ENCODE peak calls at places on chromosome 2, in five cellular contexts. K is GM12878, C is SK-N-SH, Q is A549, S is IMR-90. Y is an unnamed sample.
A peak's percentile ranks its signal among the peaks of the same experiment; 100 is the strongest.

GRCh38 chr2:24046930-24047702 is at the start of gene WDCP:
- DNase-seq in K (peak; percentile 97), C (peak; percentile 93), Q (peak; percentile 99), S (peak; percentile 99), Y (peak; percentile 90)

GRCh38 chr2:55168221-55169154 is 63.6 kb downstream of the CLHC1 start:
- DNase-seq in K (no peak), C (peak; percentile 52), Q (peak; percentile 77), S (peak; percentile 85), Y (peak; percentile 53)

GRCh38 chr2:3036432-3037125 is 341.0 kb downstream of the EIPR1 start:
- DNase-seq in K (no peak), C (no peak), Q (no peak), S (no peak), Y (no peak)

GRCh38 chr2:205654878-205655601 is 27.3 kb upstream of the NRP2 start:
- DNase-seq in K (no peak), C (no peak), Q (no peak), S (peak; percentile 88), Y (no peak)

GRCh38 chr2:240358080-240358479 is 77.4 kb upstream of the GPC1 start:
- DNase-seq in K (no peak), C (peak; percentile 22), Q (no peak), S (no peak), Y (no peak)

GRCh38 chr2:69192176-69192945 is 179.4 kb downstream of the ANTXR1 start:
- DNase-seq in K (no peak), C (no peak), Q (no peak), S (no peak), Y (no peak)

GRCh38 chr2:119744335-119744939 is 15.3 kb upstream of the PTPN4 start:
- DNase-seq in K (no peak), C (no peak), Q (peak; percentile 74), S (peak; percentile 18), Y (no peak)

GRCh38 chr2:145012214-145012670 is 492.3 kb upstream of the ZEB2 start:
- DNase-seq in K (no peak), C (no peak), Q (peak; percentile 46), S (peak; percentile 24), Y (no peak)

GRCh38 chr2:191152841-191153240 is 2.0 kb upstream of the STAT4 start:
- DNase-seq in K (no peak), C (no peak), Q (no peak), S (peak; percentile 75), Y (no peak)

GRCh38 chr2:26770986-26771586 is 7.0 kb downstream of the SLC35F6 start:
- DNase-seq in K (no peak), C (peak; percentile 49), Q (peak; percentile 78), S (peak; percentile 90), Y (no peak)

GRCh38 chr2:108909917-108910515 is 79.0 kb downstream of the EDAR start:
- DNase-seq in K (no peak), C (peak; percentile 7), Q (no peak), S (no peak), Y (no peak)

GRCh38 chr2:159265171-159265576 is 21.3 kb downstream of the WDSUB1 start:
- DNase-seq in K (no peak), C (no peak), Q (peak; percentile 11), S (peak; percentile 76), Y (peak; percentile 72)

GRCh38 chr2:61582191-61582590 is 44.0 kb upstream of the XPO1 start:
- DNase-seq in K (no peak), C (no peak), Q (peak; percentile 12), S (no peak), Y (no peak)

GRCh38 chr2:217858519-217859466 is 144.0 kb downstream of the TNS1 start:
- DNase-seq in K (no peak), C (peak; percentile 89), Q (peak; percentile 21), S (peak; percentile 96), Y (no peak)

GRCh38 chr2:187383043-187383800 is 64.8 kb downstream of the CALCRL start:
- DNase-seq in K (no peak), C (no peak), Q (no peak), S (no peak), Y (no peak)

GRCh38 chr2:222707102-222707688 is 35.7 kb downstream of the MOGAT1 start:
- DNase-seq in K (no peak), C (no peak), Q (no peak), S (no peak), Y (no peak)

GRCh38 chr2:62884086-62884485 is 166.5 kb upstream of the OTX1 start:
- DNase-seq in K (no peak), C (no peak), Q (no peak), S (no peak), Y (no peak)

GRCh38 chr2:86302320-86302719 is 35.1 kb downstream of the REEP1 start:
- DNase-seq in K (no peak), C (no peak), Q (no peak), S (no peak), Y (no peak)

GRCh38 chr2:28377984-28378678 is 14.5 kb upstream of the FOSL2 start:
- DNase-seq in K (no peak), C (no peak), Q (no peak), S (no peak), Y (no peak)

DNA sequence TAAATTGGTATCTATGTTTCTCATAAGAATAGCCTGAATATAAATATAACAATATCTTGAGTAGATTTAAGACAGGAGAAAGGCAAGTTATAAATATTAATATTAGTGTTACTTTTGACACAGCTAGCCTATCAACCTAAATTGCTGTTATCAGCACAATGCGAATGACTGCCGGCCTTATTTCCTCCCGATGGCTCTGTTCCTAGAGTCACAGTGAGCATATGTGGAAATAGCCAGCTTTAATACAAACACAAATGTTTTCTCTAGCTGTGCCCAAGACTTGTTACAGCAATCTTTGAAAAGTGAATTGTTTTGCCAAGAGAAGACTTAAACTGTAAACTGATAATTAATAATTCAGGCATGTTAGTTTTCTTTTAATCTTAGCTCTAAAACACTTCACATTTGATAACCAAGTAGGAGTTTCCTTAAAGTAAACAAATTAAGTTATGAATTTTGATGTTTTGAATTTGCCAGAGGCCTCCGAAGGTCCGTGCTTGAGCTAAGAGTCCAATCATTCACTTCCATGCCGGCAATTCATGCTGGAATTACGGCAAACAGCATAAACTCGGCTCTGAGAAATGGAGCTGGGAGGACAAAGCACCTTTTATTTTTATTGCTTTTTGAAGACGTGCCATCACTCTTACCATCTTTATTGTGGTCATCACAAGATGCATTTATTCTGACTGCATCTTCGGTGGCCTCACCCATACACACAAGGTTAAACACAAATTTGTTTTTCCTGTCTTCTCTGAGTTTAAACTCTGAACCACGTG is 184.4 kb upstream of the CWC22 start:
- DNase-seq in K (no peak), C (no peak), Q (no peak), S (peak; percentile 24), Y (no peak)
- TF ChIP-seq RCOR1 in K (no peak), C (no peak), Q (no peak), S (no peak), Y (no peak)

GRCh38 chr2:215367647-215368492 is 56.0 kb downstream of the ATIC start:
- DNase-seq in K (no peak), C (no peak), Q (no peak), S (peak; percentile 93), Y (no peak)

GRCh38 chr2:215371915-215372897 is 60.3 kb downstream of the ATIC start:
- DNase-seq in K (no peak), C (no peak), Q (no peak), S (no peak), Y (no peak)

GRCh38 chr2:215369191-215369760 is 57.4 kb downstream of the ATIC start:
- DNase-seq in K (no peak), C (no peak), Q (no peak), S (peak; percentile 53), Y (no peak)

GRCh38 chr2:215368493-215368809 is 56.6 kb downstream of the ATIC start:
- DNase-seq in K (no peak), C (no peak), Q (no peak), S (no peak), Y (no peak)

DNA sequence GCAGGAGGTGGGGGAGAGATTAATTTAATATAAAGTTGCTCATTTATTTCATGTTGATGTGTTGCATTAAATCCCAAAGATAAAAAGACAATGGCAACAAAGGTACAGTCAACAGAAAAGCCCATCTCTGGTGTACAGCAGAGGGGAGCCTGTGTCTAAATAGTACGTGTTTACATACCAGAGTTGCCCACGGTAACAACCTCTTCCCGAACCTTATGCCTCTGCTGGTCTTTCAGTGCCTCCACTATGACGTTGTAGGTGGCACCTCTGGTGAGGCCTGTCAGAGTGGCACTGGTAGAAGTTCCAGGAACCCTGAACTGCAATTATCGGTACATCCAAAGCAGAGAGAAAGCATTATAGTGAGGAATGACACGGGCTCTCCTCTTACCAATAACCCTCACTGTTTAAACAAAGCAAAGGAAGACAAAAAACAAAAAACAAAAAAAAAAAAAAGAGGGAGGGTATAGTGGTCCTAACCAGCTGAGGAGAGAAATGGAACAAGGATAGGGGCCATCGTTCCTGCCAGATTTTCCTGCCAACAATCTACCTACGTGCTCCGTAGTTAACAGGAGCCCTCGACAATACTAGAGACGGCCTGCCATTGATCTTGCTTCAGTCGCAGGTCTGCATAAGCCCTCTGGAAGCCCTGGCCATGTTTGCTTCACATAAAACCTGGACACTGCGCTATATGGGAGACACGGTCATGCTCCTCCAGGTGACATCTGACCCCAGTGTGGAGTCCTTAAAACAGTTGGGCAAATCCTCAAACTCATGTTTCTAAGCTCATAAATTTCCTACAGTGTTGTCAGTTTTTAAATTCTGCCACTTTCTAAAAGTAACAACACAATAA is 58.5 kb downstream of the ATIC start:
- DNase-seq in K (no peak), C (no peak), Q (no peak), S (no peak), Y (no peak)
- TF ChIP-seq RCOR1 in K (no peak), C (no peak), Q (no peak), S (no peak), Y (no peak)

GRCh38 chr2:203740741-203741363 is 34.4 kb downstream of the CD28 start:
- DNase-seq in K (no peak), C (no peak), Q (no peak), S (peak; percentile 51), Y (no peak)

GRCh38 chr2:203739351-203739750 is 32.9 kb downstream of the CD28 start:
- DNase-seq in K (no peak), C (no peak), Q (no peak), S (no peak), Y (no peak)

GRCh38 chr2:203733683-203734082 is 27.2 kb downstream of the CD28 start:
- DNase-seq in K (no peak), C (no peak), Q (no peak), S (no peak), Y (no peak)

GRCh38 chr2:203734276-203734983 is 28.0 kb downstream of the CD28 start:
- DNase-seq in K (no peak), C (no peak), Q (no peak), S (no peak), Y (no peak)

GRCh38 chr2:203737360-203737759 is 30.9 kb downstream of the CD28 start:
- DNase-seq in K (no peak), C (no peak), Q (no peak), S (peak; percentile 35), Y (no peak)
- TF ChIP-seq RCOR1 in K (no peak), C (no peak), Q (no peak), S (no peak), Y (no peak)

GRCh38 chr2:210762604-210763588 is 206.5 kb downstream of the CPS1 start:
- DNase-seq in K (no peak), C (no peak), Q (no peak), S (no peak), Y (no peak)

DNA sequence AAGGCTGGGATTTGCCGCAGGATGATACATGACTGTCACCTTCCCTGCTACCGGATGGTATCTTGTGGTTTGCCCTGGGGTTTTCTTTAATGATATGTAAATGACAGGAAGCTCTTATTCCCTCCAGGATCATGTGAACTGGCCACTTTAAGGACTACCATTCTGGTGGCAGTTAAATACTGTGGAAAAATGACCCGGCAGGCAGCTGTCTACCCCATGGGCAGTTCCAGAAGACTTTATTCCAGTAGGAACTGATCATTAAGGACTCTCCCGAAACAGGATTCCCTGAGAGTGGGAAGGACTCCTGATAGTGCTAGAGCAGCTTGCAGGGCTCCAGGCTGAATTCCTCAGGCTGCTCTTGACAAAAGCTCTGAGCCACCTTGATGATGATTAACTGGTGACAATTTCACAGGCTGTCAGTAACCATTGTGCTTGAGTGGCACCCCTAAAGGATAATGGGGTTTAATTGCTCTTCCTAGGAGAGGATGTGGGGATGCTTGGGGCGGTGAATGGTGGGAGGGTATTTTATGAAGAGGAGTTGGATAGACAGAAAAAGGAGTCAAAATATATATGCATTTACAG is 212.0 kb downstream of the CPS1 start:
- DNase-seq in K (no peak), C (no peak), Q (no peak), S (no peak), Y (no peak)
- TF ChIP-seq RCOR1 in K (no peak), C (no peak), Q (no peak), S (no peak), Y (no peak)